ENCODE peak calls at places on chromosome 6, in nine cellular contexts. Z is fibroblast of gingiva, F is brain microvascular endothelial cell, H is NCI-H345, J is left ventricle myocardium inferior, S is AG04449, E is caudate nucleus, Q is progenitor cell of endocrine pancreas, Y is NCI-H2029 treated with DMSO at 0.1 percent for 48 hours. G is an unnamed sample.

GRCh38 chr6:89145461-89145961 is 344 bp upstream of the PM20D2 start:
- DNase-seq in Y (no peak), Q (no peak), Z (no peak), F (no peak), E (peak; percentile 48), H (peak; percentile 47), S (no peak), J (no peak), G (peak; percentile 18)

GRCh38 chr6:147615659-147616456 is 107.4 kb downstream of the SAMD5 start:
- DNase-seq in F (peak; percentile 21), H (no peak), S (no peak), Q (no peak), J (no peak), E (no peak), Y (no peak), Z (peak; percentile 56), G (no peak)

GRCh38 chr6:88311561-88311960 is 145.4 kb upstream of the CNR1 start:
- DNase-seq in Q (no peak), H (no peak), E (no peak), F (no peak), S (no peak), J (no peak), Y (no peak), Z (no peak), G (no peak)

GRCh38 chr6:170553686-170554085 is 483 bp upstream of the TBP start:
- DNase-seq in J (no peak), S (no peak), Q (no peak), H (peak; percentile 71), E (no peak), F (no peak), Y (no peak), Z (peak; percentile 35), G (peak; percentile 26)

GRCh38 chr6:27296106-27296783 is 15.8 kb downstream of the POM121L2 start:
- DNase-seq in F (peak; percentile 58), S (no peak), E (no peak), J (no peak), Z (peak; percentile 50), Y (no peak), Q (no peak), H (peak; percentile 41), G (peak; percentile 55)

GRCh38 chr6:164124986-164125385 is 710.5 kb downstream of the QKI start:
- DNase-seq in E (no peak), Z (no peak), Y (no peak), Q (no peak), F (no peak), J (no peak), S (no peak), H (no peak), G (no peak)

GRCh38 chr6:126064257-126064993 is 78.1 kb downstream of the TRMT11 start:
- DNase-seq in Q (no peak), J (no peak), S (no peak), E (no peak), F (no peak), Z (no peak), Y (no peak), H (no peak), G (no peak)

GRCh38 chr6:45076217-45076616 is 251.9 kb upstream of the RUNX2 start:
- DNase-seq in F (no peak), Z (peak; percentile 69), E (no peak), H (no peak), Q (no peak), Y (no peak), S (peak; percentile 19), J (no peak), G (no peak)

GRCh38 chr6:165573671-165574070 is 89.4 kb downstream of the PDE10A start:
- DNase-seq in F (peak; percentile 95), S (no peak), Z (no peak), J (peak; percentile 52), E (no peak), H (no peak), Y (peak; percentile 18), Q (no peak), G (peak; percentile 40)

GRCh38 chr6:134619789-134620188 is 301.9 kb upstream of the SGK1 start:
- DNase-seq in S (peak; percentile 47), Y (no peak), H (no peak), Q (no peak), F (peak; percentile 84), J (no peak), E (no peak), Z (peak; percentile 49), G (no peak)

GRCh38 chr6:113620372-113620771 is 236.8 kb upstream of the MARCKS start:
- DNase-seq in F (no peak), J (no peak), Q (no peak), Y (no peak), Z (peak; percentile 21), S (no peak), E (no peak), H (no peak), G (no peak)

GRCh38 chr6:29559524-29560287 is at the start of gene UBD:
- DNase-seq in S (no peak), E (no peak), Y (no peak), H (no peak), Z (no peak), Q (no peak), F (peak; percentile 10), J (no peak), G (no peak)

GRCh38 chr6:45436544-45437440 is 59.1 kb upstream of the SUPT3H start:
- DNase-seq in Y (no peak), F (peak; percentile 83), J (no peak), S (no peak), E (no peak), Q (no peak), Z (peak; percentile 43), H (no peak), G (no peak)

GRCh38 chr6:10099086-10099499 is 315.8 kb downstream of the TFAP2A start:
- DNase-seq in J (no peak), E (no peak), Y (peak; percentile 17), S (no peak), Z (no peak), F (no peak), H (peak; percentile 45), Q (no peak), G (peak; percentile 28)

GRCh38 chr6:145508107-145508506 is 227.2 kb downstream of the EPM2A start:
- DNase-seq in F (no peak), J (no peak), E (no peak), H (no peak), Y (no peak), S (no peak), Z (no peak), Q (no peak), G (peak; percentile 14)

GRCh38 chr6:68497927-68498326 is 137.2 kb upstream of the ADGRB3 start:
- DNase-seq in Z (peak; percentile 3), Y (no peak), Q (no peak), J (no peak), E (no peak), H (no peak), F (no peak), S (no peak), G (no peak)

GRCh38 chr6:47258724-47259347 is 50.9 kb downstream of the TNFRSF21 start:
- DNase-seq in J (no peak), Y (no peak), S (no peak), H (no peak), Q (no peak), E (no peak), F (no peak), Z (no peak), G (no peak)

GRCh38 chr6:110581682-110582081 is 105.3 kb upstream of the SLC22A16 start:
- DNase-seq in Q (no peak), S (no peak), J (no peak), Y (no peak), F (no peak), H (no peak), Z (no peak), E (no peak), G (no peak)

GRCh38 chr6:170051229-170052172 is 239.4 kb downstream of the DLL1 start:
- DNase-seq in S (no peak), Q (no peak), H (no peak), E (no peak), Y (no peak), Z (no peak), F (no peak), J (no peak), G (no peak)

GRCh38 chr6:51892339-51892738 is 195.1 kb downstream of the PKHD1 start:
- DNase-seq in Y (no peak), F (no peak), S (no peak), E (no peak), Q (no peak), Z (no peak), H (no peak), J (no peak), G (no peak)

GRCh38 chr6:109493865-109494264 is 10.8 kb upstream of the ZBTB24 start:
- DNase-seq in H (no peak), Z (no peak), Y (no peak), F (no peak), S (no peak), Q (no peak), J (no peak), E (no peak), G (no peak)

GRCh38 chr6:140494321-140495085 is 1120.1 kb upstream of the CITED2 start:
- DNase-seq in Z (peak; percentile 56), S (no peak), Q (no peak), Y (no peak), E (no peak), J (no peak), H (no peak), F (no peak), G (no peak)

GRCh38 chr6:27188885-27189418 is 58.5 kb upstream of the PRSS16 start:
- DNase-seq in Q (no peak), F (peak; percentile 67), E (peak; percentile 17), J (peak; percentile 23), Z (peak; percentile 69), Y (peak; percentile 86), H (peak; percentile 72), S (peak; percentile 24), G (peak; percentile 57)

GRCh38 chr6:136547871-136548270 is 2.4 kb downstream of the MAP7 start:
- DNase-seq in J (no peak), E (no peak), H (no peak), Q (no peak), Z (no peak), F (no peak), Y (no peak), S (no peak), G (no peak)

GRCh38 chr6:6491761-6492160 is 96.8 kb upstream of the LY86 start:
- DNase-seq in Q (no peak), E (no peak), S (no peak), Y (no peak), H (no peak), Z (no peak), F (no peak), J (no peak), G (no peak)

GRCh38 chr6:79570802-79571367 is 33.7 kb upstream of the LCA5 start:
- DNase-seq in Z (peak; percentile 48), S (no peak), Y (peak; percentile 90), H (peak; percentile 24), Q (no peak), J (no peak), E (no peak), F (no peak), G (peak; percentile 18)

GRCh38 chr6:153150767-153151440 is 19.8 kb upstream of the RGS17 start:
- DNase-seq in S (no peak), Y (peak; percentile 83), F (no peak), Q (no peak), Z (no peak), H (peak; percentile 83), E (no peak), J (no peak), G (no peak)

GRCh38 chr6:37137881-37138568 is 31.9 kb upstream of the PIM1 start:
- DNase-seq in F (peak; percentile 81), J (no peak), S (no peak), E (no peak), Z (no peak), Y (no peak), H (no peak), Q (peak; percentile 15), G (no peak)

GRCh38 chr6:12266571-12266970 is 23.6 kb upstream of the EDN1 start:
- DNase-seq in Q (no peak), J (no peak), H (no peak), Y (no peak), Z (peak; percentile 16), E (no peak), S (peak; percentile 38), F (peak; percentile 72), G (no peak)

GRCh38 chr6:108277295-108277694 is 16.5 kb upstream of the SNX3 start:
- DNase-seq in J (no peak), E (no peak), F (no peak), S (no peak), Y (no peak), Z (no peak), H (no peak), Q (no peak), G (no peak)

GRCh38 chr6:34491091-34491430 is 25.2 kb downstream of the PACSIN1 start:
- DNase-seq in J (no peak), H (peak; percentile 21), E (no peak), Y (no peak), Z (peak; percentile 45), Q (no peak), S (no peak), F (no peak), G (no peak)

G was measured in HEK293T.